ENCODE peak calls at places on chromosomes 13 and 19, in eight cellular contexts. H is stimulated activated CD4-positive, alpha-beta T cell treated with anti-CD3 and anti-CD28 coated beads, Interleukin-1b, Interleukin-23, amount 100 ng/mL, for 1 hour; I is dermis microvascular lymphatic vessel endothelial cell; A is stimulated activated naive CD4-positive, alpha-beta T cell treated with Interleukin-2 at 50 U/mL for 16 hours; T is T-helper 9 cell; G is tibial nerve; B is RWPE1; S is Right ventricle myocardium superior. Y is an unnamed sample.
A peak's percentile ranks its signal among the peaks of the same experiment; 100 is the strongest.

GRCh38 chr13:98664924-98665637 is 87.4 kb downstream of the SLC15A1 start:
- DNase-seq in H (no peak), G (no peak), B (no peak), A (no peak), T (no peak), S (no peak), I (no peak), Y (no peak)

GRCh38 chr13:46520188-46520587 is 32.8 kb upstream of the LRCH1 start:
- DNase-seq in H (no peak), I (peak; percentile 57), A (no peak), B (no peak), G (no peak), S (no peak), T (no peak), Y (no peak)

GRCh38 chr13:113841355-113841653 is 22.6 kb downstream of the GAS6 start:
- DNase-seq in A (no peak), B (no peak), H (no peak), I (no peak), S (no peak), G (no peak), T (no peak), Y (no peak)

GRCh38 chr13:28059214-28059613 is 41.2 kb downstream of the FLT3 start:
- DNase-seq in I (peak; percentile 25), H (no peak), S (no peak), T (peak; percentile 23), A (peak; percentile 4), G (no peak), B (peak; percentile 36), Y (peak; percentile 15)

GRCh38 chr13:40407567-40407966 is 258.9 kb downstream of the FOXO1 start:
- DNase-seq in H (no peak), B (no peak), A (no peak), T (no peak), G (no peak), S (no peak), I (no peak), Y (no peak)

GRCh38 chr19:10270180-10270615 is 722 bp upstream of the ICAM1 start:
- DNase-seq in B (no peak), S (peak; percentile 89), I (no peak), A (peak; percentile 73), G (peak; percentile 35), H (no peak), T (peak; percentile 58), Y (no peak)

GRCh38 chr13:79777504-79777903 is 296.5 kb downstream of the NDFIP2 start:
- DNase-seq in T (no peak), G (no peak), H (no peak), S (no peak), A (no peak), I (no peak), B (no peak), Y (no peak)

GRCh38 chr13:102846261-102847015 is 606 bp downstream of the ERCC5 start:
- DNase-seq in T (peak; percentile 25), H (no peak), G (no peak), I (no peak), S (peak; percentile 57), A (peak; percentile 26), B (peak; percentile 30), Y (no peak)

GRCh38 chr13:95154441-95154886 is 146.8 kb downstream of the ABCC4 start:
- DNase-seq in G (no peak), H (no peak), T (no peak), I (peak; percentile 70), B (peak; percentile 67), S (no peak), A (no peak), Y (no peak)

GRCh38 chr13:31349156-31349555 is 149.4 kb downstream of the B3GLCT start:
- DNase-seq in B (no peak), A (no peak), I (no peak), T (no peak), G (no peak), H (no peak), S (no peak), Y (no peak)

GRCh38 chr13:113631341-113632095 is 26.5 kb downstream of the ATP4B start:
- DNase-seq in B (no peak), G (no peak), A (no peak), H (no peak), S (no peak), I (no peak), T (no peak), Y (no peak)

GRCh38 chr19:5126498-5127223 is 157.7 kb downstream of the KDM4B start:
- DNase-seq in S (no peak), B (no peak), H (no peak), T (no peak), G (no peak), I (no peak), A (no peak), Y (no peak)

GRCh38 chr19:16366433-16367268 is 42.0 kb downstream of the KLF2 start:
- DNase-seq in T (no peak), H (no peak), B (no peak), G (no peak), A (peak; percentile 32), S (peak; percentile 32), I (no peak), Y (no peak)

GRCh38 chr13:34349091-34349722 is 531.3 kb downstream of the RFC3 start:
- DNase-seq in S (peak; percentile 67), H (no peak), I (no peak), A (no peak), T (no peak), G (peak; percentile 69), B (peak; percentile 30), Y (no peak)

GRCh38 chr19:17719730-17720486 is 628 bp downstream of the MAP1S start:
- DNase-seq in S (no peak), A (peak; percentile 30), B (peak; percentile 76), H (no peak), T (peak; percentile 12), I (no peak), G (no peak), Y (no peak)

GRCh38 chr19:44883962-44884361 is 7.1 kb upstream of the TOMM40 start:
- DNase-seq in A (no peak), H (no peak), S (no peak), B (no peak), G (no peak), I (no peak), T (no peak), Y (no peak)

GRCh38 chr19:13396256-13397080 is 109.8 kb downstream of the CACNA1A start:
- DNase-seq in S (peak; percentile 66), G (no peak), I (no peak), T (no peak), H (no peak), B (peak; percentile 47), A (no peak), Y (peak; percentile 83)

GRCh38 chr13:32092471-32092870 is 60.9 kb downstream of the FRY start:
- DNase-seq in B (no peak), A (no peak), T (no peak), I (no peak), H (no peak), G (no peak), S (no peak), Y (no peak)

GRCh38 chr19:3857449-3858003 is 11.3 kb downstream of the ZFR2 start:
- DNase-seq in S (no peak), G (no peak), I (no peak), H (no peak), B (no peak), A (no peak), T (no peak), Y (no peak)

Y was measured in iPS DF 19.7.